ENCODE peak calls at places on chromosomes 13 and 19, in nine cellular contexts. B is pancreas, K is tibial artery, Z is H9, R is PC-3, X is tibial nerve, H is lower lobe of right lung, Q is upper lobe of right lung, W is neuronal stem cell. G is an unnamed sample.

GRCh38 chr19:15292847-15293582 is 39.3 kb downstream of the BRD4 start:
- DNase-seq in B (no peak), K (no peak), Z (no peak), R (no peak), X (no peak), H (no peak), Q (no peak), W (no peak), G (no peak)

GRCh38 chr13:41756198-41756885 is 204.6 kb downstream of the VWA8 start:
- DNase-seq in B (no peak), K (no peak), Z (no peak), R (no peak), X (no peak), H (no peak), Q (no peak), W (no peak), G (no peak)

GRCh38 chr13:24612726-24613125 is 67.5 kb upstream of the ATP12A start:
- DNase-seq in B (no peak), K (no peak), Z (no peak), R (no peak), X (no peak), H (no peak), Q (no peak), W (no peak), G (no peak)

GRCh38 chr13:29730253-29730652 is 120.2 kb downstream of the UBL3 start:
- DNase-seq in B (no peak), K (no peak), Z (no peak), R (peak; percentile 7), X (no peak), H (no peak), Q (no peak), W (no peak), G (no peak)

GRCh38 chr13:58960909-58961308 is 1202.8 kb downstream of the DIAPH3 start:
- DNase-seq in B (no peak), K (no peak), Z (no peak), R (peak; percentile 7), X (no peak), H (no peak), Q (no peak), W (no peak), G (no peak)

GRCh38 chr13:27483421-27483820 is 33.1 kb upstream of the MTIF3 start:
- DNase-seq in B (no peak), K (no peak), Z (no peak), R (no peak), X (no peak), H (no peak), Q (no peak), W (no peak), G (no peak)

GRCh38 chr19:3047307-3048189 is 14.7 kb downstream of the TLE5 start:
- DNase-seq in B (peak; percentile 71), K (peak; percentile 97), Z (peak; percentile 85), R (peak; percentile 58), X (peak; percentile 93), H (peak; percentile 84), Q (peak; percentile 82), W (peak; percentile 81), G (no peak)

GRCh38 chr19:29823581-29824330 is 12.0 kb downstream of the CCNE1 start:
- DNase-seq in B (no peak), K (no peak), Z (no peak), R (no peak), X (no peak), H (peak; percentile 2), Q (peak; percentile 31), W (no peak), G (no peak)

GRCh38 chr19:34145741-34146202 is 26.5 kb upstream of the LSM14A start:
- DNase-seq in B (no peak), K (peak; percentile 33), Z (peak; percentile 59), R (peak; percentile 64), X (no peak), H (no peak), Q (no peak), W (peak; percentile 71), G (peak; percentile 47)

GRCh38 chr13:32081591-32081990 is 50.0 kb downstream of the FRY start:
- DNase-seq in B (no peak), K (no peak), Z (no peak), R (no peak), X (no peak), H (no peak), Q (no peak), W (no peak), G (no peak)

GRCh38 chr19:48568345-48568886 is 16.4 kb downstream of the SULT2B1 start:
- DNase-seq in B (peak; percentile 82), K (peak; percentile 91), Z (peak; percentile 76), R (peak; percentile 83), X (peak; percentile 56), H (peak; percentile 85), Q (peak; percentile 91), W (no peak), G (no peak)

GRCh38 chr19:32570081-32570785 is 10.8 kb upstream of the PDCD5 start:
- DNase-seq in B (no peak), K (peak; percentile 35), Z (peak; percentile 65), R (peak; percentile 68), X (no peak), H (no peak), Q (no peak), W (peak; percentile 58), G (peak; percentile 29)

GRCh38 chr19:41862445-41862986 is 2.5 kb downstream of the RPS19 start:
- DNase-seq in B (no peak), K (no peak), Z (no peak), R (no peak), X (no peak), H (no peak), Q (no peak), W (no peak), G (no peak)

GRCh38 chr13:74573654-74574053 is 439.4 kb upstream of the KLF12 start:
- DNase-seq in B (no peak), K (no peak), Z (peak; percentile 58), R (no peak), X (no peak), H (no peak), Q (no peak), W (no peak), G (no peak)

GRCh38 chr13:63433546-63434150 is 2018.0 kb upstream of the PCDH20 start:
- DNase-seq in B (no peak), K (no peak), Z (no peak), R (peak; percentile 50), X (no peak), H (no peak), Q (no peak), W (no peak), G (no peak)

GRCh38 chr19:3655402-3656072 is 28.9 kb upstream of the CACTIN start:
- DNase-seq in B (no peak), K (no peak), Z (no peak), R (peak; percentile 76), X (no peak), H (no peak), Q (no peak), W (no peak), G (no peak)

GRCh38 chr13:79560954-79561353 is 80.0 kb downstream of the NDFIP2 start:
- DNase-seq in B (no peak), K (no peak), Z (no peak), R (peak; percentile 55), X (no peak), H (no peak), Q (no peak), W (no peak), G (no peak)

DNA sequence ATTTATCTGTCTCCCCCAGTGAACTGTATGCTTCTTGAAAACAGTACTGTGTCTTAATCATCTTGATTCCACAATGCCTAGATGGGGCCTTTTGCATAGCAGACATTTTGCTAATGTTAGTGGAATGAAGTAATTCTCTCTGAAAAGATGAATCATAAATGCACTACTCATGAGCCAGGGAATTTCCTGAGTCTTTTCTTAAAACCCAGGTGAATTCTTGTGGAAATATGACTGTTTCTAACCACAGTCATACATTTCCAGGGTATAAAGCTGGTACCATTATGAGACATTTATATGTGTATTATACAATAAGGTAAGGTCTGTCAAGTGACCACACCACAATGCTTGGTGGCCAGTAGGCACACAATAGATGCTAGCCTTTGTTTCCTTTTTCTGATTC is 5.5 kb upstream of the KCTD4 start:
- DNase-seq in B (no peak), K (no peak), Z (no peak), R (peak; percentile 89), X (no peak), H (no peak), Q (no peak), W (no peak), G (no peak)
- H3K27ac ChIP-seq in B (peak overlapping the region; percentile 10), K (peak overlapping the region; percentile 66), Z (no peak overlapping the region), R (peak overlapping the region; percentile 80), X (peak overlapping the region; percentile 78), H (no peak overlapping the region), Q (no peak overlapping the region), W (no peak overlapping the region), G (no peak overlapping the region)

DNA sequence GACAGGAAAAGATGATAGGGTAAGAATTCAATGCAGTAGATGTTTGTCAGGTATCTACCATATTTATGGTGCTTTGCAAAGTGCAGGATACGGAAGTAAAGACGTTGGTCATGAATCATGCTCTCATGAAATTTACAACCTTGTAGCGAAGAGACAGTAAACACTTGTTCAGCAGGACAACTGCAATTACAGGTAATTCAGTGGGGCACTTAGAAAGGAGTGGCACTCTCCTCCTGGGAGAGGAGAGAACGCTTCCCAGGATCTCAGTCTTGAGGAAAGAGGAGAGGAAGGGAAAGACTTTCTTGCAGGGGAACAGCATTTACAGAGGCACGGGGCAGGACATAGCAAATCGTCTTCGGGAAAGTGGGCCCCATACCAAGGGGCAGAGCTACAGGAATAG is 46.4 kb downstream of the SOX1 start:
- DNase-seq in B (no peak), K (no peak), Z (no peak), R (no peak), X (no peak), H (no peak), Q (no peak), W (no peak), G (no peak)
- H3K4me1 ChIP-seq in B (no peaks in the 10 kb centered on the region), K (no peaks in the 10 kb centered on the region), Z (no peaks in the 10 kb centered on the region), R (no peaks in the 10 kb centered on the region), X (no peaks in the 10 kb centered on the region), H (no peaks in the 10 kb centered on the region), Q (no peaks in the 10 kb centered on the region), W (peaks cover 3% of the 10 kb centered on the region), G (peaks cover 1% of the 10 kb centered on the region)

GRCh38 chr13:43942301-43942700 is 62.6 kb downstream of the LACC1 start:
- DNase-seq in B (no peak), K (no peak), Z (no peak), R (peak; percentile 40), X (no peak), H (no peak), Q (no peak), W (no peak), G (no peak)
- H3K27ac ChIP-seq in B (no peak overlapping the region), K (no peak overlapping the region), Z (no peak overlapping the region), R (no peak overlapping the region), X (no peak overlapping the region), H (no peak overlapping the region), Q (no peak overlapping the region), W (no peak overlapping the region), G (no peak overlapping the region)

DNA sequence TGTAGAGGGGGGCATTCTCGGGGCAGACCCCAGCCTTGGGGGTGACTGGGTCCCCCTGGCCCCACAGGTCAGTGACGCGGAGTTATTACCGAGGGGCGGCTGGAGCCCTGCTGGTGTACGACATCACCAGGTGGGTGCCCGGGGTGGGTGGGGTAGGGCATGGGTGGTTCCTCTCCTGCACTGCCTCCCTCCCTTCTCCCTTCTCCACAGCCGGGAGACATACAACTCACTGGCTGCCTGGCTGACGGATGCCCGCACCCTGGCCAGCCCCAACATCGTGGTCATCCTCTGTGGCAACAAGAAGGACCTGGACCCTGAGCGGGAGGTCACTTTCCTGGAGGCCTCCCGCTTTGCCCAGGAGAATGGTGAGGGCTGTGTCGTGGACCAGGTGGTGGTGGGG is 5.7 kb downstream of the RAB4B start:
- DNase-seq in B (no peak), K (no peak), Z (no peak), R (no peak), X (no peak), H (no peak), Q (no peak), W (no peak), G (no peak)
- H3K4me1 ChIP-seq in B (no peaks in the 10 kb centered on the region), K (peaks cover 10% of the 10 kb centered on the region), Z (no peaks in the 10 kb centered on the region), R (peaks cover 6% of the 10 kb centered on the region), X (peaks cover 6% of the 10 kb centered on the region), H (peaks cover 12% of the 10 kb centered on the region), Q (peaks cover 6% of the 10 kb centered on the region), W (peaks cover 3% of the 10 kb centered on the region), G (peaks cover 4% of the 10 kb centered on the region)